ENCODE peak calls at places on chromosomes 3 and 15, in six cellular contexts. D, E, M, U, P and W are unnamed samples.

GRCh38 chr3:106006001-106006400 is 137.2 kb upstream of the CBLB start:
- DNase-seq in P (peak), E (no peak), U (peak), M (no peak), D (no peak), W (no peak)

GRCh38 chr3:71443332-71443731 is 140.2 kb downstream of the FOXP1 start:
- DNase-seq in E (no peak), U (no peak), D (no peak), P (no peak), M (no peak), W (no peak)

GRCh38 chr3:181564222-181564621 is 147.5 kb upstream of the SOX2 start:
- DNase-seq in U (no peak), P (no peak), E (no peak), D (no peak), M (no peak), W (no peak)

GRCh38 chr15:99441871-99442267 is 123.9 kb upstream of the MEF2A start:
- DNase-seq in M (no peak), D (no peak), U (no peak), P (no peak), E (peak), W (no peak)

GRCh38 chr3:168442502-168442901 is 346.8 kb upstream of the GOLIM4 start:
- DNase-seq in E (no peak), P (no peak), M (no peak), U (no peak), D (no peak), W (no peak)

GRCh38 chr3:15743587-15744009 is 54.2 kb downstream of the ANKRD28 start:
- DNase-seq in D (no peak), E (no peak), U (no peak), M (no peak), P (no peak), W (no peak)

GRCh38 chr3:80014576-80014975 is 246.8 kb upstream of the ROBO1 start:
- DNase-seq in D (no peak), E (no peak), M (no peak), P (peak), U (no peak), W (no peak)

GRCh38 chr3:183409219-183409618 is 19.2 kb downstream of the MCF2L2 start:
- DNase-seq in E (no peak), M (no peak), D (no peak), P (no peak), U (no peak), W (no peak)

GRCh38 chr3:133944641-133945441 is 49.2 kb upstream of the RAB6B start:
- DNase-seq in D (no peak), U (peak), E (no peak), P (peak), M (no peak), W (peak)

GRCh38 chr3:100769693-100770092 is 60.4 kb downstream of the TFG start:
- DNase-seq in M (no peak), E (no peak), P (no peak), U (no peak), D (no peak), W (no peak)

GRCh38 chr3:100024520-100025303 is 89.6 kb downstream of the FILIP1L start:
- DNase-seq in E (no peak), M (no peak), D (no peak), U (peak), P (peak), W (peak)

GRCh38 chr3:58153371-58153770 is 57.4 kb downstream of the DNASE1L3 start:
- DNase-seq in U (no peak), D (no peak), E (no peak), M (no peak), P (no peak), W (no peak)

GRCh38 chr15:62799919-62800318 is 242.6 kb upstream of the TPM1 start:
- DNase-seq in D (no peak), E (peak), P (peak), U (no peak), M (no peak), W (no peak)

GRCh38 chr15:31391687-31392671 is 65.3 kb downstream of the KLF13 start:
- DNase-seq in M (peak), D (peak), U (peak), E (peak), P (peak), W (peak)

GRCh38 chr3:126468028-126468891 is 7.4 kb downstream of the ZXDC start:
- DNase-seq in P (no peak), U (peak), E (no peak), M (no peak), D (no peak), W (no peak)

GRCh38 chr15:98580577-98580976 is 67.8 kb upstream of the IGF1R start:
- DNase-seq in P (peak), U (peak), D (no peak), E (no peak), M (no peak), W (no peak)

GRCh38 chr3:43783987-43784639 is 93.4 kb downstream of the ABHD5 start:
- DNase-seq in U (no peak), M (no peak), D (no peak), P (no peak), E (no peak), W (no peak)

GRCh38 chr3:53941945-53942344 is 50.3 kb upstream of the SELENOK start:
- DNase-seq in M (no peak), D (no peak), U (no peak), P (no peak), E (no peak), W (no peak)

GRCh38 chr3:53821631-53822068 is 24.6 kb downstream of the CHDH start:
- DNase-seq in D (peak), U (no peak), P (no peak), E (no peak), M (no peak), W (peak)

GRCh38 chr3:42300013-42300412 is 34.0 kb upstream of the CCK start:
- DNase-seq in M (peak), U (peak), E (peak), P (peak), D (no peak), W (peak)

GRCh38 chr3:172711457-172711800 is 562 bp upstream of the NCEH1 start:
- DNase-seq in E (no peak), M (peak), U (no peak), D (no peak), P (no peak), W (peak)
- H3K4me3 ChIP-seq in E (no peak), M (peak), U (peak), D (peak), P (peak), W (peak)

GRCh38 chr15:48683991-48684765 is 38.7 kb upstream of the FBN1 start:
- DNase-seq in P (no peak), D (no peak), M (no peak), E (no peak), U (no peak), W (no peak)
- TF ChIP-seq CTCF in P (no peak), D (no peak), M (no peak), E (no peak), U (no peak), W (no peak)

GRCh38 chr15:32919749-32920414 is 202.1 kb downstream of the GREM1 start:
- DNase-seq in D (no peak), P (peak), M (no peak), U (peak), E (no peak), W (no peak)
- H3K4me3 ChIP-seq in D (no peak), P (no peak), M (no peak), U (no peak), E (no peak), W (no peak)

DNA sequence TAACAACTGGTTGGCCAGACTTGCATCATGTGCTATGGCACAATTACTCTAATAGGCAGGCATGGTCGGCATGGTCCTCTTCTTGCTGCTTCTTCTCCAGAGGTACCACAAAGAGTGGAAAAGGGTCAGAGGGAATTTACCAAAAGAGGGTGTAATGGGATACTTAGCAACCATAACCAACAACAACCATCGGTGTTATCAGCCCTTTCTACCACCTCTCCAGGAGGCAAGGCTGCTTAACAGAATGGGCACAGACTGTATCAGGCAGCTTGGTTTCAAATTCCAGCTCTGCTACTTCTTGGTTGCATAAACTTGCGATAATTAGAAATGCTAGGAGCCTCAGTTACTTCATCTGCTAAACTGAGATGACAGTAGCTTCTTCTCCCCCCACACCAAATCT is 284.6 kb upstream of the CRBN start:
- DNase-seq in M (no peak), E (no peak), U (no peak), P (no peak), D (no peak), W (no peak)
- TF ChIP-seq CTCF in M (no peak), E (no peak), U (no peak), P (no peak), D (no peak), W (no peak)

GRCh38 chr3:13011369-13012227 is 61.6 kb downstream of the IQSEC1 start:
- DNase-seq in U (no peak), D (no peak), P (no peak), E (no peak), M (no peak), W (no peak)

GRCh38 chr3:13013994-13014754 is 59.1 kb downstream of the IQSEC1 start:
- DNase-seq in P (no peak), E (no peak), U (no peak), M (no peak), D (no peak), W (no peak)

GRCh38 chr3:13012228-13012691 is 61.0 kb downstream of the IQSEC1 start:
- DNase-seq in D (peak), M (no peak), U (peak), P (no peak), E (peak), W (no peak)

GRCh38 chr3:13013595-13013993 is 59.6 kb downstream of the IQSEC1 start:
- DNase-seq in D (no peak), E (no peak), M (no peak), U (no peak), P (no peak), W (no peak)

GRCh38 chr3:13013151-13013561 is 60.1 kb downstream of the IQSEC1 start:
- DNase-seq in D (no peak), U (no peak), M (no peak), E (no peak), P (no peak), W (no peak)
- H3K4me3 ChIP-seq in D (no peak), U (no peak), M (no peak), E (no peak), P (no peak), W (no peak)

GRCh38 chr3:139317660-139318430 is 26.0 kb upstream of the MRPS22 start:
- DNase-seq in D (no peak), E (no peak), M (no peak), P (no peak), U (no peak), W (no peak)

GRCh38 chr3:139318431-139318816 is 25.4 kb upstream of the MRPS22 start:
- DNase-seq in E (no peak), M (no peak), U (no peak), D (no peak), P (no peak), W (no peak)

GRCh38 chr3:139318826-139319225 is 25.0 kb upstream of the MRPS22 start:
- DNase-seq in U (no peak), M (no peak), D (no peak), E (no peak), P (no peak), W (no peak)

GRCh38 chr3:139320551-139321309 is 23.1 kb upstream of the MRPS22 start:
- DNase-seq in E (no peak), U (no peak), D (no peak), P (no peak), M (no peak), W (no peak)

DNA sequence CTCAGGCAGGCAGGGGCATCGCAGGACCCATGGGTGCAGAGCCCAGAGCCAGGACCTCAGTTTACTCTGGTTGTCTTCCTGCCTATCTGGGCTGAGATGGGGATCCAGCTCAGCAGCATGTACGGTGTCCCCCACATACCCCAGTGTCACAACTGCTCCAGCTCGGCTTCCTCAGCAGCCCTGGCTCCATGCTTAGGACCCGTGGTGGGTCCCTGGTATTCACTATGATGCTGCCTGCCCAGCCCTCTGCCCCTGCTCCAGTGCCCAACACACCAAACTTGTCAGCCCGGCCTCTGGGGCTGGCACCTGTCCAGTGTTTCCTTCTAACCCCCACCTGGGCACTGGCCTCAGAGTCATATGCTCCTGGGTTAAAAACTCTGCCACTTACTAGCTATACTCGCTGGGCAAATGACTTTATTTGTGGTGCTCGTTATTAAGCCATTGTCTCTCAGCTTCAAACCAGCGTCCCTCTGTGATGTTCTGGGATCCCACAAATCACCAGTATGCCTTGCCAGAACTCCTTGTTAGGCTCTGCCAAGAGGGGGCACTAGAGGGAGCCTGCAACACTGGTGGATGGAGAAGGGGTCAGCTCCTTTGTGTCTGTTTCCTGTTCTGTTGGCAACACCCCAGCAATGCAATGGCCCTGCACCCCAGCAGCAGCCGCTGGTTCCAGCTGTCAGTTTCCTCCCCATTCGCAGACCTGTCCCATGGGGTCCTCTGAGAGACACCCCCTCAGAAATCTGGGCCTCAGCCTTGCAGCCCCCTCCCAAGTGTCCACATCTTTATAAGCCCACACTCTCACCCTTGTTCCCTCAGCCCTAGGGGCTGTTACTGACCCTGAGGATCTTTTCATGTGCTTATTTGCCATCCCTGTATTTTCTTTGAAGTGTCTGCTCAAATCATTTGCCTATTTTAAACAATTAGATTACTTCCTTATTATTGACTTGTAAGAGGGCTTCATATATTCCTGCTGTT is 24.1 kb upstream of the MRPS22 start:
- DNase-seq in M (peak), P (no peak), D (no peak), U (no peak), E (no peak), W (peak)
- TF ChIP-seq CTCF in M (no peak), P (peak), D (no peak), U (peak), E (peak), W (peak)

GRCh38 chr15:64772488-64772887 is 2.9 kb downstream of the RBPMS2 start:
- DNase-seq in M (no peak), P (no peak), U (no peak), D (no peak), E (no peak), W (no peak)

GRCh38 chr15:64773606-64774555 is 1.5 kb downstream of the RBPMS2 start:
- DNase-seq in D (no peak), M (no peak), E (peak), U (no peak), P (no peak), W (no peak)

GRCh38 chr15:64774556-64775523 is 549 bp downstream of the RBPMS2 start:
- DNase-seq in D (peak), P (no peak), U (no peak), E (peak), M (peak), W (peak)

GRCh38 chr15:64770626-64771025 is 4.8 kb downstream of the RBPMS2 start:
- DNase-seq in M (no peak), P (no peak), U (no peak), D (no peak), E (no peak), W (no peak)

DNA sequence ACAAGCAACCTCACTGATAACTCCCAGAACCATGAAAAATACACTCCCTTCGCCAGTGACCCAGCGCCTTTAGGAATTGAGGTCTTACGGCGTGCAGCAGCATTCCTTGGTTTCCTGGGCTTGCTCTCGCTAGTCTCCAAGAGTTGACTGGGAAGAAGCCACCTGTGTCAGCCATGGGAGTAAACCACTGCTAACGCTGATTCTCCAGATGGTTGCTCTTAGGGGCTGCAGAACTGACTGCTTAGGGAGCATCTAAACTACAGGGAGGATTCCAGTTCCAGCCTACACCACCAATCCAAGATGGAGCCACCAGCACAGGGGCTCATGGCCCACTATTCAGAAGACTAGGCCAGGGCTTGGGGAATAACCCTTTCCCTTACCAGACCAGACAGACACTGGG is 2.4 kb downstream of the RBPMS2 start:
- DNase-seq in P (no peak), U (no peak), E (no peak), D (no peak), M (no peak), W (no peak)
- H3K4me3 ChIP-seq in P (no peak), U (no peak), E (no peak), D (no peak), M (no peak), W (no peak)

GRCh38 chr15:41577863-41578735 is 19.1 kb downstream of the TYRO3 start:
- DNase-seq in P (no peak), D (no peak), M (no peak), E (no peak), U (no peak), W (no peak)

GRCh38 chr15:41584636-41585139 is 25.7 kb downstream of the TYRO3 start:
- DNase-seq in M (no peak), P (peak), D (no peak), U (no peak), E (no peak), W (no peak)

GRCh38 chr15:41578736-41579383 is 19.8 kb downstream of the TYRO3 start:
- DNase-seq in M (no peak), U (no peak), E (no peak), P (no peak), D (no peak), W (no peak)

GRCh38 chr15:41583795-41584194 is 24.8 kb downstream of the TYRO3 start:
- DNase-seq in P (no peak), D (no peak), U (no peak), M (no peak), E (no peak), W (peak)

GRCh38 chr15:41581110-41581509 is 22.1 kb downstream of the TYRO3 start:
- DNase-seq in E (no peak), P (no peak), U (no peak), D (no peak), M (peak), W (peak)
- TF ChIP-seq CTCF in E (no peak), P (peak), U (peak), D (no peak), M (no peak), W (peak)